ENCODE peak calls at places on chromosomes 3 and 15, in six cellular contexts. F is A549, Z is endothelial cell of umbilical vein, K is GM12878, N is K562, W is HepG2. L is an unnamed sample.

GRCh38 chr3:45199837-45200648 is 26.0 kb downstream of the TMEM158 start:
- DNase-seq in N (peak; percentile 59), Z (peak; percentile 12), F (peak; percentile 65), K (no peak), W (peak; percentile 76), L (no peak)

GRCh38 chr15:62344806-62345539 is 179.9 kb upstream of the C2CD4B start:
- DNase-seq in Z (peak; percentile 68), K (peak; percentile 56), N (peak; percentile 62), W (peak; percentile 77), F (peak; percentile 88), L (peak; percentile 34)

GRCh38 chr3:46883252-46884185 is 6.0 kb downstream of the PTH1R start:
- DNase-seq in F (no peak), Z (no peak), K (no peak), W (no peak), N (peak; percentile 59), L (peak; percentile 52)

GRCh38 chr15:67472957-67473356 is 48.0 kb upstream of the C15orf61 start:
- DNase-seq in K (no peak), N (no peak), W (no peak), F (no peak), Z (no peak), L (no peak)

GRCh38 chr3:172208586-172209332 is 169.4 kb downstream of the FNDC3B start:
- DNase-seq in F (no peak), W (no peak), N (no peak), K (no peak), Z (no peak), L (peak; percentile 37)

GRCh38 chr3:58336135-58336882 is 3.6 kb downstream of the PXK start:
- DNase-seq in W (no peak), K (no peak), Z (no peak), N (no peak), F (no peak), L (peak; percentile 31)

GRCh38 chr3:183378008-183378407 is 50.4 kb downstream of the MCF2L2 start:
- DNase-seq in N (no peak), K (no peak), F (no peak), W (no peak), Z (no peak), L (no peak)

GRCh38 chr3:23748398-23749110 is 57.2 kb upstream of the UBE2E1 start:
- DNase-seq in K (no peak), W (no peak), F (no peak), N (no peak), Z (no peak), L (peak; percentile 86)

GRCh38 chr3:164393171-164393570 is 685.1 kb downstream of the SI start:
- DNase-seq in K (no peak), F (no peak), N (no peak), W (no peak), Z (no peak), L (no peak)

GRCh38 chr3:169026543-169027181 is 636.9 kb downstream of the MECOM start:
- DNase-seq in N (no peak), K (no peak), F (no peak), Z (peak; percentile 96), W (peak; percentile 1), L (no peak)

GRCh38 chr3:190053919-190054672 is 66.6 kb downstream of the P3H2 start:
- DNase-seq in Z (peak; percentile 34), K (no peak), F (peak; percentile 46), N (no peak), W (no peak), L (no peak)

GRCh38 chr15:78934063-78935023 is 10.5 kb downstream of the CTSH start:
- DNase-seq in Z (no peak), W (no peak), N (no peak), F (no peak), K (no peak), L (no peak)

GRCh38 chr3:159762981-159763465 is 225.6 kb upstream of the IL12A start:
- DNase-seq in F (peak; percentile 78), W (no peak), N (no peak), Z (peak; percentile 94), K (no peak), L (no peak)

GRCh38 chr3:65411367-65411766 is 627.4 kb downstream of the MAGI1 start:
- DNase-seq in K (no peak), N (no peak), Z (peak; percentile 56), W (no peak), F (no peak), L (no peak)

GRCh38 chr3:195003006-195003892 is 267.7 kb downstream of the XXYLT1 start:
- DNase-seq in Z (no peak), F (no peak), W (no peak), N (no peak), K (no peak), L (peak; percentile 98)

GRCh38 chr3:11204697-11205397 is 50.6 kb downstream of the HRH1 start:
- DNase-seq in F (no peak), N (no peak), Z (no peak), K (no peak), W (no peak), L (no peak)

GRCh38 chr3:151816091-151816604 is 2.2 kb downstream of the AADAC start:
- DNase-seq in K (no peak), Z (peak; percentile 12), W (peak; percentile 79), N (no peak), F (peak; percentile 17), L (no peak)

GRCh38 chr15:93288718-93289117 is 199.7 kb upstream of the RGMA start:
- DNase-seq in K (no peak), Z (no peak), W (no peak), N (no peak), F (no peak), L (no peak)

GRCh38 chr3:17847156-17847555 is 104.7 kb upstream of the TBC1D5 start:
- DNase-seq in K (no peak), Z (no peak), N (no peak), W (no peak), F (no peak), L (no peak)

GRCh38 chr3:17846466-17846865 is 104.0 kb upstream of the TBC1D5 start:
- DNase-seq in F (no peak), N (no peak), Z (no peak), K (no peak), W (no peak), L (no peak)

GRCh38 chr3:17850448-17850847 is 108.0 kb upstream of the TBC1D5 start:
- DNase-seq in K (no peak), F (no peak), Z (no peak), W (no peak), N (no peak), L (peak; percentile 86)

DNA sequence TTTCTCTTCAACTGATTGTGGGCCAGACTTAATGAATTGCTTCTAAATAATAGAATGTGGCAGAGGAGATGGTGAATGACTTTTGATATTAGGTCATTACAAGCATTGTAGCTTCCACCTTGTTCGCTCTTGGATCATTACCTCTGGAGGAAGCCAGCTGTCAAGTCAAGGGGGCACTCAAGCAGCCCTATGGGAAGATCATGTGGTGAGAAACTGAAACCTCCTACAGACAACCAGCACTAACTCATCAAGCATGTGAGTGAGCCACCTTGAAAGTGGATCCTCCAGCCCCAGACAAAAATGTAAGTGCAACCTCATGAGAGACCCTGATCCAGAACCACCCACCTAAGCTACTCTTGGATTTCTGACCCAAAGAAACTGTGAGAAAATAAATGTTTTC is 109.8 kb upstream of the TBC1D5 start:
- DNase-seq in N (no peak), K (peak; percentile 25), W (no peak), Z (no peak), F (no peak), L (no peak)
- TF ChIP-seq MAX in N (no peak), K (no peak), W (no peak), Z (no peak), F (no peak), L (no peak)

GRCh38 chr15:60568301-60568742 is 89.4 kb upstream of the ICE2 start:
- DNase-seq in Z (no peak), N (no peak), W (no peak), F (no peak), K (peak; percentile 87), L (no peak)
- TF ChIP-seq POLR2A in Z (no peak), N (no peak), W (no peak), F (no peak), K (peak; percentile 79), L (no peak)

GRCh38 chr15:60134609-60135008 is 130.5 kb downstream of the FOXB1 start:
- DNase-seq in F (peak; percentile 25), W (no peak), K (no peak), Z (no peak), N (no peak), L (no peak)
- TF ChIP-seq MYC in F (no peak), W (no peak), K (no peak), Z (no peak), N (no peak), L (no peak)

DNA sequence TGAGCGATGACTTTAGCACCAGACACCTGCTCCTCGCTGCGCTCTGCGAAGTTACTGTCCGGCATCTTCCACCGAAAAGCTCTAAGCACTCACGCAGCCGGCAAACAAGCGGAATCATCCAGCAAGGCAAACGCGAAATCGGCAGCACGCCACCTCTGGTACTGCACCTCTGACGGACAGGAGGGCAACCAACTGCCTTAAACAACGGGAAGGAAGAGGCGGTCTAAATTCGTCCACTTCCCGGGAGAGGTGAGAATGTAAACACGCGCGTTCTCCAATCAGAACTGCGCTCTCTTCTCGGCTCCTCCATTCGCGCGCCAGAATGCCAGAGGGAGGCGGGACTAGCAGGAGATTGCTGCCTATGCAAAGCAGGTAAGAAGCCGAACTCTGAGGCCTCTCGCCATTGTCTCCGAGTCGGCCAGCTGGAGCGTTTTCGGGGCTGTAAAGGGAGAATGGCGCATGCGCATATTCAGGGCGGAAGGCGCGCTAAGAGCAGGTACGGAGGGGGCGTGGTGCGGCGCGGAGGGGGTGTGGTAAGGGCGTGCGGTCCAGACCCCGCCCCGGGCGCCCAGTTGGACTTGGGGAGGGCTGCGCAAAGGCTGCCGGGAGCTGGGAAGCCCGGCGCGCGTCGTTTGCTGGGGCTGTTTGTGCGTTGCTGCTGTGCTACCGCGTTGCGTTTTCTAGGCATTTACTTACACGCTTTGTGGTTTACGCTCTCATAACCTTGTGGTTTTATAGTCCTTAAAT is at the start of the genes BTD and HACL1:
- DNase-seq in N (peak; percentile 97), F (peak; percentile 95), Z (peak; percentile 100), W (peak; percentile 99), K (peak; percentile 99), L (peak; percentile 99)
- TF ChIP-seq MAX in N (peak; percentile 67), F (peak; percentile 85), Z (peak; percentile 47), W (peak; percentile 82), K (peak; percentile 85), L (peak; percentile 70)

L was measured in NB4.